ENCODE peak calls at places on chromosome 10, in ten cellular contexts. D, O, Y, E, L, Z, P, M, K and I are unnamed samples.

GRCh38 chr10:126253613-126254002 is 134.7 kb downstream of the ADAM12 start:
- DNase-seq in Z (no peak), P (no peak), D (no peak), M (no peak), Y (no peak), E (no peak), L (no peak), K (no peak), O (no peak), I (peak; percentile 52)

GRCh38 chr10:79293841-79294705 is 53.2 kb upstream of the PPIF start:
- DNase-seq in M (peak; percentile 57), Z (no peak), O (peak; percentile 42), Y (no peak), P (no peak), K (no peak), E (no peak), D (no peak), L (peak; percentile 18), I (no peak)

GRCh38 chr10:68560916-68561691 is 967 bp downstream of the TET1 start:
- DNase-seq in Z (no peak), Y (peak; percentile 22), L (no peak), M (peak; percentile 47), P (no peak), K (peak; percentile 24), D (no peak), E (peak; percentile 70), O (no peak), I (no peak)

GRCh38 chr10:95864906-95865813 is 42.6 kb upstream of the CC2D2B start:
- DNase-seq in Y (peak; percentile 2), K (no peak), Z (peak; percentile 2), P (peak; percentile 21), O (no peak), M (no peak), L (peak; percentile 63), E (peak; percentile 85), D (peak; percentile 49), I (peak; percentile 24)

GRCh38 chr10:79077488-79078173 is 8.9 kb downstream of the ZMIZ1 start:
- DNase-seq in K (no peak), L (no peak), M (no peak), D (no peak), E (no peak), P (no peak), Y (no peak), O (no peak), Z (no peak), I (no peak)

GRCh38 chr10:127148933-127149220 is 47.5 kb downstream of the INSYN2A start:
- DNase-seq in K (no peak), O (no peak), L (peak; percentile 43), Y (no peak), Z (no peak), E (peak; percentile 6), P (no peak), M (no peak), D (peak; percentile 57), I (no peak)

GRCh38 chr10:78552261-78552811 is 516.4 kb upstream of the ZMIZ1 start:
- DNase-seq in D (no peak), K (peak; percentile 59), E (peak; percentile 72), L (peak; percentile 27), P (no peak), Y (no peak), O (peak; percentile 73), Z (no peak), M (peak; percentile 64), I (peak; percentile 47)

GRCh38 chr10:17431871-17432311 is 22.5 kb downstream of the ST8SIA6 start:
- DNase-seq in E (no peak), L (no peak), K (no peak), O (no peak), P (no peak), M (no peak), D (no peak), Z (no peak), Y (no peak), I (no peak)

GRCh38 chr10:18607979-18608378 is 43.4 kb downstream of the NSUN6 start:
- DNase-seq in D (peak; percentile 36), Y (no peak), Z (no peak), K (no peak), L (no peak), P (no peak), M (no peak), E (no peak), O (no peak), I (no peak)

GRCh38 chr10:110637558-110638053 is 6.5 kb upstream of the RBM20 start:
- DNase-seq in O (no peak), Z (no peak), L (no peak), Y (no peak), E (peak; percentile 91), D (no peak), K (no peak), P (no peak), M (no peak), I (no peak)

GRCh38 chr10:121899727-121900126 is 28.1 kb downstream of the ATE1 start:
- DNase-seq in Z (no peak), Y (no peak), L (no peak), D (no peak), E (no peak), K (no peak), O (no peak), M (no peak), P (no peak), I (no peak)

GRCh38 chr10:44947356-44948152 is 12.0 kb upstream of the RASSF4 start:
- DNase-seq in L (no peak), E (peak; percentile 37), M (no peak), Y (no peak), Z (no peak), D (no peak), K (no peak), P (no peak), O (no peak), I (no peak)

GRCh38 chr10:112852308-112852707 is 97.7 kb upstream of the TCF7L2 start:
- DNase-seq in Z (no peak), M (peak; percentile 42), E (no peak), K (peak; percentile 26), O (no peak), Y (no peak), P (no peak), L (no peak), D (no peak), I (no peak)

GRCh38 chr10:124416733-124417132 is 2.0 kb downstream of the OAT start:
- DNase-seq in Z (no peak), D (no peak), K (no peak), O (no peak), M (no peak), Y (no peak), E (no peak), L (no peak), P (no peak), I (no peak)

GRCh38 chr10:129546106-129546505 is 79.1 kb downstream of the MGMT start:
- DNase-seq in E (peak; percentile 9), M (no peak), Y (no peak), P (no peak), O (no peak), L (no peak), Z (no peak), D (no peak), K (no peak), I (no peak)